ENCODE peak calls at places on chromosomes 7 and 10, in five cellular contexts. S is PC-3, L is hepatocyte, B is cardiac septum, Z is IMR-90. T is an unnamed sample.

GRCh38 chr7:21946228-21946709 is 570 bp upstream of the CDCA7L start:
- DNase-seq in S (no peak), L (no peak), B (no peak), Z (no peak), T (no peak)

GRCh38 chr10:114157912-114158311 is 16.1 kb downstream of the CCDC186 start:
- DNase-seq in S (no peak), L (no peak), B (no peak), Z (no peak), T (no peak)

GRCh38 chr10:14665304-14665703 is 109.4 kb downstream of the FAM107B start:
- DNase-seq in S (peak; percentile 28), L (peak; percentile 58), B (no peak), Z (no peak), T (no peak)

GRCh38 chr10:62506371-62506770 is 132.2 kb downstream of the ZNF365 start:
- DNase-seq in S (no peak), L (no peak), B (no peak), Z (no peak), T (no peak)

GRCh38 chr10:126458453-126458852 is 70.2 kb upstream of the ADAM12 start:
- DNase-seq in S (peak; percentile 27), L (no peak), B (no peak), Z (peak; percentile 30), T (no peak)

GRCh38 chr7:119482209-119482608 is 790.8 kb upstream of the KCND2 start:
- DNase-seq in S (peak; percentile 50), L (peak; percentile 58), B (no peak), Z (no peak), T (no peak)

GRCh38 chr7:6096581-6096980 is 65.4 kb downstream of the ANKRD61 start:
- DNase-seq in S (no peak), L (no peak), B (no peak), Z (no peak), T (no peak)

GRCh38 chr7:5646846-5647245 is 134.6 kb downstream of the RNF216 start:
- DNase-seq in S (no peak), L (no peak), B (no peak), Z (peak; percentile 76), T (no peak)

GRCh38 chr10:102646610-102647432 is 2.5 kb downstream of the TRIM8 start:
- DNase-seq in S (no peak), L (peak; percentile 51), B (peak; percentile 86), Z (peak; percentile 55), T (peak; percentile 88)

GRCh38 chr10:46560381-46560780 is 3.9 kb upstream of the GPRIN2 start:
- DNase-seq in S (no peak), L (no peak), B (peak; percentile 76), Z (no peak), T (peak; percentile 69)